ENCODE peak calls at places on chromosomes 7 and 10, in five cellular contexts. Z, A, K, G and W are unnamed samples. For H3K4me1, the result is how much of the 10 kb centered on the place peaks cover.

GRCh38 chr7:12257582-12257981 is 46.5 kb downstream of the TMEM106B start:
- DNase-seq in Z (no peak), A (no peak), K (no peak), G (peak), W (peak)

GRCh38 chr7:2387897-2388636 is 15.3 kb upstream of the CHST12 start:
- DNase-seq in Z (no peak), A (no peak), K (no peak), G (no peak), W (no peak)

GRCh38 chr10:132708936-132709335 is 77.0 kb downstream of the NKX6-2 start:
- DNase-seq in Z (no peak), A (peak), K (peak), G (no peak), W (no peak)

GRCh38 chr7:116969371-116969902 is 16.1 kb downstream of the ST7 start:
- DNase-seq in Z (no peak), A (no peak), K (no peak), G (no peak), W (no peak)

GRCh38 chr7:21113609-21114416 is 314.1 kb upstream of the SP4 start:
- DNase-seq in Z (peak), A (no peak), K (no peak), G (no peak), W (no peak)

GRCh38 chr10:55280696-55281095 is 479.7 kb upstream of the PCDH15 start:
- DNase-seq in Z (no peak), A (no peak), K (no peak), G (no peak), W (no peak)

GRCh38 chr10:121113385-121113696 is 262.2 kb downstream of the WDR11 start:
- DNase-seq in Z (peak), A (no peak), K (no peak), G (no peak), W (no peak)

GRCh38 chr7:128410092-128410665 is 397 bp upstream of the IMPDH1 start:
- DNase-seq in Z (peak), A (peak), K (no peak), G (peak), W (peak)

GRCh38 chr7:36764929-36765328 is 40.6 kb upstream of the AOAH start:
- DNase-seq in Z (no peak), A (no peak), K (no peak), G (no peak), W (peak)

GRCh38 chr7:143372070-143372469 is 9.1 kb upstream of the ZYX start:
- DNase-seq in Z (peak), A (peak), K (no peak), G (peak), W (peak)

GRCh38 chr10:126137557-126138221 is 241.3 kb downstream of the FANK1 start:
- DNase-seq in Z (peak), A (no peak), K (no peak), G (no peak), W (no peak)

GRCh38 chr7:138608292-138608691 is 92.9 kb downstream of the SVOPL start:
- DNase-seq in Z (no peak), A (no peak), K (no peak), G (no peak), W (peak)

GRCh38 chr7:42763137-42763551 is 148.7 kb downstream of the C7orf25 start:
- DNase-seq in Z (peak), A (no peak), K (no peak), G (no peak), W (no peak)

GRCh38 chr7:103593691-103594090 is 147.7 kb upstream of the SLC26A5 start:
- DNase-seq in Z (peak), A (no peak), K (no peak), G (no peak), W (no peak)

GRCh38 chr10:84424731-84425165 is 96.4 kb downstream of the CCSER2 start:
- DNase-seq in Z (peak), A (peak), K (no peak), G (no peak), W (peak)

GRCh38 chr10:95531994-95532399 is 29.2 kb downstream of the SORBS1 start:
- DNase-seq in Z (no peak), A (no peak), K (no peak), G (no peak), W (no peak)

GRCh38 chr10:77818378-77818777 is 108.2 kb downstream of the DLG5 start:
- DNase-seq in Z (no peak), A (peak), K (no peak), G (no peak), W (no peak)

GRCh38 chr7:91164531-91164930 is 99.7 kb upstream of the FZD1 start:
- DNase-seq in Z (no peak), A (no peak), K (no peak), G (no peak), W (no peak)

GRCh38 chr10:131706952-131707351 is 193.9 kb upstream of the PPP2R2D start:
- DNase-seq in Z (no peak), A (no peak), K (no peak), G (no peak), W (no peak)

GRCh38 chr10:43686414-43686813 is 37.7 kb upstream of the ZNF32 start:
- DNase-seq in Z (no peak), A (no peak), K (no peak), G (no peak), W (no peak)

GRCh38 chr7:55111007-55111406 is 92.2 kb downstream of the EGFR start:
- DNase-seq in Z (peak), A (no peak), K (no peak), G (no peak), W (no peak)

GRCh38 chr10:78777466-78778256 is 291.1 kb upstream of the ZMIZ1 start:
- DNase-seq in Z (no peak), A (no peak), K (no peak), G (no peak), W (peak)

GRCh38 chr7:24786941-24787340 is 29.7 kb upstream of the GSDME start:
- DNase-seq in Z (peak), A (peak), K (no peak), G (no peak), W (peak)

GRCh38 chr7:137873524-137873923 is 26.8 kb upstream of the DGKI start:
- DNase-seq in Z (no peak), A (no peak), K (no peak), G (no peak), W (peak)

GRCh38 chr10:110513949-110514348 is 16.2 kb downstream of the DUSP5 start:
- DNase-seq in Z (no peak), A (no peak), K (peak), G (no peak), W (no peak)

GRCh38 chr7:152459724-152460251 is 24.0 kb upstream of the KMT2C start:
- DNase-seq in Z (peak), A (peak), K (no peak), G (no peak), W (no peak)

GRCh38 chr7:87600130-87601124 is at the start of gene ABCB1:
- DNase-seq in Z (peak), A (peak), K (peak), G (peak), W (peak)

GRCh38 chr10:3102721-3103410 is 35.5 kb downstream of the PFKP start:
- DNase-seq in Z (no peak), A (no peak), K (no peak), G (no peak), W (peak)

GRCh38 chr10:79422178-79422892 is 23.1 kb downstream of the ZCCHC24 start:
- DNase-seq in Z (no peak), A (peak), K (no peak), G (no peak), W (no peak)

GRCh38 chr7:138649506-138649905 is 51.7 kb downstream of the SVOPL start:
- DNase-seq in Z (peak), A (no peak), K (no peak), G (no peak), W (no peak)

GRCh38 chr7:131931368-131931767 is 374.9 kb upstream of the PODXL start:
- DNase-seq in Z (no peak), A (no peak), K (no peak), G (no peak), W (no peak)

DNA sequence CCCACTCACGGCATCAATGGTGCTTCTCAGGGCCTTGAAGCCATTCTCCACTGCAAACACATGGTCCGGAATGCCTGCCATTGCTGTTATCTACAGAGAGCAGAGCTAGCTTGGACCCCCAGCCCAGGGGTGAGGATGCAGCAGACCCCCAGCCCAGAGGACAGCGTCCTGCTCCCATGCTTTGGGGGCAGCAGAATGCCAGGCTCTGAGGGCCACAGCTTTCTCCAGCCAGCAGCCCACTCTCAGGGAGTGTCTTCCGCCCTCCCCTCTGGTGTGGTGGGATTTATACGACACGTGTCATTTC is 48.1 kb upstream of the MSMB start:
- DNase-seq in Z (no peak), A (no peak), K (no peak), G (no peak), W (no peak)
- H3K4me1 ChIP-seq in Z (under half), A (under half), K (under half), G (half or more), W (under half)

GRCh38 chr7:92769361-92769633 is 67.1 kb downstream of the CDK6 start:
- DNase-seq in Z (no peak), A (no peak), K (no peak), G (no peak), W (no peak)

GRCh38 chr7:92767427-92767826 is 68.9 kb downstream of the CDK6 start:
- DNase-seq in Z (peak), A (no peak), K (no peak), G (no peak), W (no peak)

GRCh38 chr7:92766461-92767003 is 69.8 kb downstream of the CDK6 start:
- DNase-seq in Z (peak), A (no peak), K (no peak), G (no peak), W (peak)

GRCh38 chr7:92768501-92769360 is 67.6 kb downstream of the CDK6 start:
- DNase-seq in Z (peak), A (no peak), K (no peak), G (no peak), W (no peak)

DNA sequence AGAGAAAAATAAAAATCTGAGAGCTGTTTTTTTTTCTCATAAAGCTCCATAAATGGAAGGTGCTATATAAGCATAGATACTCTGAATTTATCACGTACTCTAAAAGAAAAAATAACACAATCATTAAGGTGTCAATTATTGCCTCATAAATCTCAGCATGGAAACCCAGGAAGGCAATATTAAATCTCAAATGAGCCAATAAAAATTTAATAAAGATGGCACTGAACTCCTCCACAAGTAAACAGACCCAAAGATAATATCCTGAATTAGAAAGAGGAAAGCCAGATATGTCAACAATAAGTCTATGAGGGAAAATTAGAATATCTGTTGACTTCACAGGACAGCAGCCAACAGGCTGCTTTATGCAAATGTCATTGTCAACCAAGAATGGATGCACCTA is 66.5 kb downstream of the CDK6 start:
- DNase-seq in Z (no peak), A (no peak), K (no peak), G (no peak), W (no peak)
- H3K27ac ChIP-seq in Z (no peak), A (no peak), K (no peak), G (no peak), W (no peak)

DNA sequence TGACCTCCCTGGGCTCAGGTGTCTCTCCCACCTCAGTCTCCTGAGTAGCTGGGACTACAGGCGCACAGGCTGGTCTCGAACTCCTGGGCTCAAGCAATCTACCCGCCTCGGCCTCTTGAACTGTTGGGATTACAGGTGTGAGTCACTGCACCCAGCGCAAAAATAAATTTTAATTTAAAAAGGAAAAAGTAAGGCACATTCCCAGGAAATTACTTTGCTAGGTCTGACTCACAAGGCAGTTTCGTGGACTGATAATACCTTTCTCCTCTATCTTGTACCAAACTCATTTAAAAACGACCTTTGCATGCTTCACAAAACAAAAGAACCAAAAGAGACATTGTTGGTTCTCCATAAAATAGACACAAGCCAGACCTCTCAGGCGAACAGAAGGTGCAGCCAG is 29.7 kb downstream of the PARP12 start:
- DNase-seq in Z (peak), A (no peak), K (no peak), G (no peak), W (no peak)
- H3K4me1 ChIP-seq in Z (under half), A (under half), K (under half), G (under half), W (under half)

DNA sequence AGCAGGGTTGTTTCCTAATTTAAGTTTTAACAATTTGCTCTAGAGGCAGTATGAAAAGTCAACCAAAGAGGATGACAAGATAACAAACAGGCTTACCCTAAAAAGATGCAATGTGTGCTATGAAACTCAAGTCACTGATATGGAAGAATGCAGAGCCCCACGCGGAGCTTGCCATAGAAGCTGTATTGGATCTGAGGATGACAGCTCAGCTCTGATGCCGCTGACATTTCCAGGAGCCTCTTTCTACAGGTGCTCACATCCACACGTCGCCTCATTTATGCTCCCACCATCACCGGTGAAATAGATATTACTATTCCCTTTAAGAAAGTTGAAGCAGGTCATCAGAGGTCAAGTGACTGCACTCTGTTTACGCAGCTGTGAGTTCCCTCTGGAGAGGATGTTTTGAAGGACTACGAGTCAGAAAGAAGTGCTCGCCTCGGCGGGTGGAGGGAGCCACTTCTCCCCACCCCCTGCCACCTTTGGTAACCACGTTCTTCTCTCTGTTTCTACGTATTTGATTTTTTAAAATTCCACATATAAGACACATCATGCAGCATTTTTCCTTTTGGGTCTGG is 275.4 kb downstream of the GLRX3 start:
- DNase-seq in Z (no peak), A (no peak), K (no peak), G (no peak), W (peak)
- H3K27ac ChIP-seq in Z (no peak), A (no peak), K (no peak), G (no peak), W (no peak)

GRCh38 chr7:22296916-22297315 is 60.0 kb downstream of the RAPGEF5 start:
- DNase-seq in Z (no peak), A (no peak), K (no peak), G (no peak), W (no peak)
- H3K4me1 ChIP-seq in Z (under half), A (under half), K (under half), G (under half), W (under half)

GRCh38 chr7:31261373-31261772 is 79.2 kb downstream of the NEUROD6 start:
- DNase-seq in Z (no peak), A (no peak), K (no peak), G (no peak), W (no peak)
- H3K27ac ChIP-seq in Z (no peak), A (no peak), K (no peak), G (no peak), W (no peak)

DNA sequence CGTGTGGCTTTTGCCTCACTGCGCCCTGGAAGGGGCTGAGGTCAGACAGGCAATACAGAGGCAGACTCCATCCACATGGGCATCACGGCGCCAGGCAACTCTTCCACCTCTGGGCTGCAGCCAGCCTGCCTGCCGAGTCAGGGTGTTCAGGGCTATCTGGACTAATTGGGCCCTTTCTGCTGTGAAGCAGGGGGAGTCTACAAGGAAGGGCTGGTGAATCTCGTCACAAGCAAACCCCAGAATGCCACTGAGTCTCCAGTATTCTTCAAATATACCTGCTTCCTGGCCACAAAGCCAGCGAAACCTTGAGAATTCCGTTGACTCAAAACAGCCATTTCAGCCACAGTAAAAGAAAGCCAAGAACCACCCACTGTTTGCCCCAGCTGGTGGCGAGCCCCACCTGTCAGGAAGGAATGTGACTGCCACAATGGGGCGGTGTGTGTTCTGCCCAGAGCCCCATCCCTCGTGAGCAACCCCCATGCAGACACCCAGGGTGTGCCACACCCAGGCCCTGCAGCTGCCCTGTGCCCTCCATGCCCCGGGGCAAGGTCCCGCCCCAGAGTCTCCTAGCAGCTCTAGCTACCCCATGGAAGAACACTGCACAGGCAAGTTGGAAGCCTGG is 117.3 kb downstream of the FAM53B start:
- DNase-seq in Z (peak), A (peak), K (no peak), G (peak), W (no peak)
- H3K4me1 ChIP-seq in Z (under half), A (half or more), K (under half), G (half or more), W (under half)

DNA sequence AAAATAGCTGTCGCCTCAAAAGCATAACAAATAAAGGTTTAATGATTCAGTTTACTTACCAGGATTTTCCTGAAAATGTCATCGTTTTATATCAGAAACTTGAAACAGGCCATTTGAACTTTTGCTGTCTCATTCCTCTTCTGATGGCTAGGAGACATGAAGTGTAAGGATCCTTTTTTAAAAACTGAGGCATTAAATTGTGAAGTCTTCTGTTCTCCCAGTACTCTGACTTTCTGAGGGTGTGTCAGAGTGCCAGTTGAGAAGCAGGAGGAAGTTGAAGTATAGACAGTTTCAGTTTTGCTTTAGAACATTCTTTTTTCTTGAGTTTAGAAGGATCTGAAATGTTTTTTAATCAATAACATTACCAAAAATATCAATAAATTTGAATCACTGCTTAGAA is at the start of gene SAMD9L:
- DNase-seq in Z (no peak), A (no peak), K (no peak), G (peak), W (peak)
- H3K27ac ChIP-seq in Z (peak), A (peak), K (no peak), G (peak), W (no peak)